ENCODE peak calls at places on chromosomes 1 and 21, in seven cellular contexts. N is GM23248; F is transverse colon; W is effector memory CD4-positive, alpha-beta T cell; U is ovary; A is lung; M is DND-41. E is an unnamed sample. For H3K27me3, the result is how much of the 10 kb centered on the place peaks cover.

GRCh38 chr1:44168520-44169098 is 27.2 kb upstream of the KLF18 start:
- DNase-seq in N (no peak), F (no peak), W (no peak), U (no peak), A (no peak), M (peak), E (no peak)

GRCh38 chr1:100502052-100502792 is 35.7 kb upstream of the GPR88 start:
- DNase-seq in N (peak), F (no peak), W (no peak), U (no peak), A (no peak), M (no peak), E (no peak)

GRCh38 chr1:40078512-40079333 is 18.3 kb downstream of the PPT1 start:
- DNase-seq in N (peak), F (peak), W (no peak), U (no peak), A (peak), M (peak), E (no peak)

GRCh38 chr21:44415073-44416025 is 40.0 kb upstream of the LRRC3 start:
- DNase-seq in N (no peak), F (no peak), W (no peak), U (no peak), A (no peak), M (no peak), E (no peak)

GRCh38 chr1:97192872-97193572 is 471.4 kb downstream of the PTBP2 start:
- DNase-seq in N (peak), F (no peak), W (no peak), U (no peak), A (peak), M (no peak), E (peak)

GRCh38 chr1:161305872-161306519 is 3.8 kb downstream of the MPZ start:
- DNase-seq in N (peak), F (peak), W (peak), U (peak), A (peak), M (peak), E (peak)

GRCh38 chr1:211928993-211929637 is 98.6 kb upstream of the LPGAT1 start:
- DNase-seq in N (peak), F (peak), W (no peak), U (no peak), A (peak), M (no peak), E (peak)

GRCh38 chr1:165717918-165718515 is 19.7 kb upstream of the ALDH9A1 start:
- DNase-seq in N (peak), F (peak), W (no peak), U (no peak), A (no peak), M (peak), E (no peak)

GRCh38 chr1:8040586-8040985 is 14.5 kb upstream of the ERRFI1 start:
- DNase-seq in N (peak), F (peak), W (no peak), U (no peak), A (peak), M (no peak), E (peak)

GRCh38 chr1:203252678-203253077 is 23.2 kb upstream of the CHIT1 start:
- DNase-seq in N (no peak), F (no peak), W (no peak), U (no peak), A (no peak), M (no peak), E (no peak)

GRCh38 chr1:41333146-41333784 is 28.0 kb upstream of the FOXO6 start:
- DNase-seq in N (peak), F (no peak), W (no peak), U (no peak), A (no peak), M (peak), E (no peak)

GRCh38 chr1:109514846-109515245 is 5.3 kb upstream of the AMIGO1 start:
- DNase-seq in N (no peak), F (no peak), W (no peak), U (no peak), A (no peak), M (no peak), E (no peak)

DNA sequence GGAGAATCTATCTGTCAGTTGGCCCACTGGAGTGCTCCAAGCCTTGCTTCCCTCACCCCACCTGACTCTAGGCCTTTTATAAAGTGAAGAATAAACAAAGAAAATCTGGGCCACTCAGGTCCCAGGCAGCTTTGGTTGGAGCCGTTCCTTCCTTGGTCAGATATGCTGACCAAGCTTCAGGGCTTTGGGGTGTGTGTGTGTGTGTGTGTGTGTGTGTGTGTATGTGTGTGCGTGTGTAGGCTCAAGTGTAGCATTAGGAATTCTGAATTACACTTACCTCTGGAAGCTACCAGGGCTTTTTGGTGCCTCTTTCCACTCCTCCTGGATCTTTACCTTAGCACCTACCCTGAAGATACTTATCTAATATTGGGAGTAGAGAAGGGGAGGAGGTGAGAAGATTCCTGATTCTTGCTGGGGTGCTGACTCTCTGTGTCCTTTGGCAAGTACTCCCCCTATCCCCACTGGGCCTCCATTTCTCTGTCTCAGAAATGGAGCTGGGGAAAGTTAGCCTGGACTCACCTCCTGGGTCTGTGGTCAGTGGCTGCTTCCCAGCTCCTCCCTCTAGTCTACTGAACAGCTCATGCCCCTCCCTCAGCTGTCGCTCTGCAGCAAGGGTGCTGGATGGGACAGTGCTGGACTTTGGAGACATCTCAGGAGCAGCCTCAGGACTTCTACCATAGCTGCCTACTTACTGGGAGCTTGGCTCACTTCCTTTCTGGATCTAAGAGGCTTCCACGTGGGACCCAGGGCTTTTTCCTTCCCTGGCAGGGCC is 10.8 kb downstream of the FOXD2 start:
- DNase-seq in N (no peak), F (no peak), W (no peak), U (no peak), A (no peak), M (no peak), E (no peak)
- H3K27me3 ChIP-seq in N (half or more), F (half or more), W (half or more), U (under half), A (under half), M (under half), E (under half)

GRCh38 chr1:151171190-151171589 is 4.6 kb downstream of the TMOD4 start:
- DNase-seq in N (no peak), F (no peak), W (no peak), U (no peak), A (no peak), M (no peak), E (no peak)
- H3K27me3 ChIP-seq in N (under half), F (under half), W (under half), U (under half), A (under half), M (under half), E (under half)

DNA sequence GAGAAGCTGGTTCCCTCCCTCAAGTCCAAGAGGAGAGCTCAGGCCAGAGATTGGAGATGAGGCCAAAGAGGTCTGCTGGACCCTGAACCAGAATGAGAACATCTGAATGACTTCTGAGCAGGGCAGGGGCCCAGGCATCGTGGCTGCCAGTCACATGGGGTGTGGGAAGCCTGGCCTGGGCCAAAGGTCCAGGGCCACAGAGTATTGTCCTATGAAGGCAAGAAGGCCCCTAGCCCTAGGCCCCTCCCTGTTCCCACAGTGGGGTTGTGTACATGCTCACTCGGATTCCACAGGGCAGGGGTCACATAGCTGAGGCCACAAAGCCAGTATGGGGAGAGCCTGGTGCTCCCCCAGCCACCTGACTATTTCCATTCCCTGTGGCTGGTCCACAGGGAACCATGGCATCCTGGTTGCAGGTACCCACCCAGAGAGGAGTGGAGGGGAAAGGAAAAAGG is 18.5 kb upstream of the SLC1A7 start:
- DNase-seq in N (no peak), F (no peak), W (no peak), U (no peak), A (no peak), M (no peak), E (no peak)
- H3K27me3 ChIP-seq in N (under half), F (under half), W (under half), U (under half), A (under half), M (under half), E (under half)

GRCh38 chr1:68270993-68271392 is 38.7 kb upstream of the WLS start:
- DNase-seq in N (no peak), F (no peak), W (no peak), U (no peak), A (no peak), M (no peak), E (no peak)
- H3K27me3 ChIP-seq in N (under half), F (under half), W (under half), U (under half), A (under half), M (under half), E (under half)

GRCh38 chr1:63622847-63623566 is 29.8 kb downstream of the PGM1 start:
- DNase-seq in N (no peak), F (no peak), W (no peak), U (no peak), A (no peak), M (no peak), E (no peak)
- H3K27me3 ChIP-seq in N (under half), F (under half), W (under half), U (under half), A (under half), M (under half), E (under half)

GRCh38 chr1:204986181-204986580 is 56.8 kb upstream of the CNTN2 start:
- DNase-seq in N (no peak), F (no peak), W (no peak), U (no peak), A (no peak), M (no peak), E (no peak)
- H3K27me3 ChIP-seq in N (under half), F (under half), W (under half), U (under half), A (under half), M (under half), E (under half)

GRCh38 chr1:200041337-200042118 is 14.0 kb downstream of the NR5A2 start:
- DNase-seq in N (no peak), F (no peak), W (no peak), U (no peak), A (no peak), M (no peak), E (peak)
- H3K27me3 ChIP-seq in N (half or more), F (half or more), W (half or more), U (under half), A (under half), M (half or more), E (under half)

E was measured in pancreas.